ENCODE peak calls at places on chromosome 4, in ten cellular contexts. One of them, this sample, is unnamed.

GRCh38 chr4:57370691-57371090 is 260.5 kb upstream of the IGFBP7 start:
- DNase-seq in HTR-8/SVneo: no peak
- DNase-seq in C1 segment of cervical spinal cord: no peak
- DNase-seq in GM12865: no peak
- DNase-seq in CD8-positive, alpha-beta T cell: no peak
- DNase-seq in epithelial cell of prostate: no peak
- DNase-seq in pons: no peak
- DNase-seq in stimulated activated CD8-positive, alpha-beta memory T cell treated with anti-CD3 and anti-CD28 coated beads, Interleukin-12 subunit alpha, Interleukin-12 subunit beta, amount 100 ng/mL, for 4 hours: no peak
- DNase-seq in caudate nucleus: no peak
- DNase-seq in CD4-positive, CD25-positive, alpha-beta regulatory T cell: no peak
- DNase-seq in this sample: no peak

GRCh38 chr4:20249333-20249732 is 2.4 kb upstream of the SLIT2 start:
- DNase-seq in C1 segment of cervical spinal cord: no peak
- DNase-seq in caudate nucleus: no peak
- DNase-seq in CD8-positive, alpha-beta T cell: no peak
- DNase-seq in GM12865: no peak
- DNase-seq in pons: peak; percentile 31
- DNase-seq in CD4-positive, CD25-positive, alpha-beta regulatory T cell: no peak
- DNase-seq in HTR-8/SVneo: no peak
- DNase-seq in epithelial cell of prostate: no peak
- DNase-seq in stimulated activated CD8-positive, alpha-beta memory T cell treated with anti-CD3 and anti-CD28 coated beads, Interleukin-12 subunit alpha, Interleukin-12 subunit beta, amount 100 ng/mL, for 4 hours: no peak
- DNase-seq in this sample: no peak

GRCh38 chr4:174550541-174550940 is 28.3 kb upstream of the HPGD start:
- DNase-seq in epithelial cell of prostate: no peak
- DNase-seq in pons: no peak
- DNase-seq in caudate nucleus: no peak
- DNase-seq in GM12865: no peak
- DNase-seq in CD4-positive, CD25-positive, alpha-beta regulatory T cell: no peak
- DNase-seq in CD8-positive, alpha-beta T cell: no peak
- DNase-seq in C1 segment of cervical spinal cord: no peak
- DNase-seq in HTR-8/SVneo: no peak
- DNase-seq in stimulated activated CD8-positive, alpha-beta memory T cell treated with anti-CD3 and anti-CD28 coated beads, Interleukin-12 subunit alpha, Interleukin-12 subunit beta, amount 100 ng/mL, for 4 hours: no peak
- DNase-seq in this sample: no peak

GRCh38 chr4:41722171-41722570 is 26.4 kb downstream of the PHOX2B start:
- DNase-seq in C1 segment of cervical spinal cord: no peak
- DNase-seq in caudate nucleus: no peak
- DNase-seq in CD8-positive, alpha-beta T cell: no peak
- DNase-seq in HTR-8/SVneo: no peak
- DNase-seq in pons: no peak
- DNase-seq in stimulated activated CD8-positive, alpha-beta memory T cell treated with anti-CD3 and anti-CD28 coated beads, Interleukin-12 subunit alpha, Interleukin-12 subunit beta, amount 100 ng/mL, for 4 hours: no peak
- DNase-seq in epithelial cell of prostate: no peak
- DNase-seq in CD4-positive, CD25-positive, alpha-beta regulatory T cell: no peak
- DNase-seq in GM12865: no peak
- DNase-seq in this sample: no peak

GRCh38 chr4:152462047-152462446 is 73.8 kb downstream of the FBXW7 start:
- DNase-seq in stimulated activated CD8-positive, alpha-beta memory T cell treated with anti-CD3 and anti-CD28 coated beads, Interleukin-12 subunit alpha, Interleukin-12 subunit beta, amount 100 ng/mL, for 4 hours: no peak
- DNase-seq in pons: no peak
- DNase-seq in caudate nucleus: no peak
- DNase-seq in epithelial cell of prostate: no peak
- DNase-seq in C1 segment of cervical spinal cord: no peak
- DNase-seq in CD4-positive, CD25-positive, alpha-beta regulatory T cell: no peak
- DNase-seq in HTR-8/SVneo: no peak
- DNase-seq in GM12865: peak; percentile 44
- DNase-seq in CD8-positive, alpha-beta T cell: no peak
- DNase-seq in this sample: no peak

GRCh38 chr4:48905363-48906015 is 1.1 kb downstream of the OCIAD2 start:
- DNase-seq in CD4-positive, CD25-positive, alpha-beta regulatory T cell: no peak
- DNase-seq in pons: no peak
- DNase-seq in HTR-8/SVneo: peak; percentile 49
- DNase-seq in C1 segment of cervical spinal cord: no peak
- DNase-seq in caudate nucleus: no peak
- DNase-seq in GM12865: no peak
- DNase-seq in stimulated activated CD8-positive, alpha-beta memory T cell treated with anti-CD3 and anti-CD28 coated beads, Interleukin-12 subunit alpha, Interleukin-12 subunit beta, amount 100 ng/mL, for 4 hours: no peak
- DNase-seq in CD8-positive, alpha-beta T cell: no peak
- DNase-seq in epithelial cell of prostate: no peak
- DNase-seq in this sample: peak; percentile 39

GRCh38 chr4:68447201-68447600 is at the start of gene TMPRSS11E:
- DNase-seq in CD4-positive, CD25-positive, alpha-beta regulatory T cell: no peak
- DNase-seq in CD8-positive, alpha-beta T cell: no peak
- DNase-seq in caudate nucleus: no peak
- DNase-seq in C1 segment of cervical spinal cord: no peak
- DNase-seq in pons: no peak
- DNase-seq in epithelial cell of prostate: no peak
- DNase-seq in HTR-8/SVneo: no peak
- DNase-seq in GM12865: no peak
- DNase-seq in stimulated activated CD8-positive, alpha-beta memory T cell treated with anti-CD3 and anti-CD28 coated beads, Interleukin-12 subunit alpha, Interleukin-12 subunit beta, amount 100 ng/mL, for 4 hours: no peak
- DNase-seq in this sample: peak; percentile 57

GRCh38 chr4:4787421-4787820 is 72.0 kb upstream of the MSX1 start:
- DNase-seq in epithelial cell of prostate: no peak
- DNase-seq in CD8-positive, alpha-beta T cell: no peak
- DNase-seq in GM12865: peak; percentile 9
- DNase-seq in caudate nucleus: no peak
- DNase-seq in CD4-positive, CD25-positive, alpha-beta regulatory T cell: no peak
- DNase-seq in C1 segment of cervical spinal cord: no peak
- DNase-seq in pons: no peak
- DNase-seq in stimulated activated CD8-positive, alpha-beta memory T cell treated with anti-CD3 and anti-CD28 coated beads, Interleukin-12 subunit alpha, Interleukin-12 subunit beta, amount 100 ng/mL, for 4 hours: no peak
- DNase-seq in HTR-8/SVneo: no peak
- DNase-seq in this sample: no peak

GRCh38 chr4:109155682-109156243 is 146.7 kb downstream of the COL25A1 start:
- DNase-seq in epithelial cell of prostate: peak; percentile 26
- DNase-seq in HTR-8/SVneo: no peak
- DNase-seq in GM12865: no peak
- DNase-seq in pons: no peak
- DNase-seq in stimulated activated CD8-positive, alpha-beta memory T cell treated with anti-CD3 and anti-CD28 coated beads, Interleukin-12 subunit alpha, Interleukin-12 subunit beta, amount 100 ng/mL, for 4 hours: no peak
- DNase-seq in C1 segment of cervical spinal cord: no peak
- DNase-seq in CD4-positive, CD25-positive, alpha-beta regulatory T cell: no peak
- DNase-seq in caudate nucleus: no peak
- DNase-seq in CD8-positive, alpha-beta T cell: no peak
- DNase-seq in this sample: peak; percentile 48

GRCh38 chr4:128386761-128387599 is 99.4 kb upstream of the PGRMC2 start:
- DNase-seq in caudate nucleus: peak; percentile 69
- DNase-seq in epithelial cell of prostate: peak; percentile 76
- DNase-seq in CD8-positive, alpha-beta T cell: no peak
- DNase-seq in stimulated activated CD8-positive, alpha-beta memory T cell treated with anti-CD3 and anti-CD28 coated beads, Interleukin-12 subunit alpha, Interleukin-12 subunit beta, amount 100 ng/mL, for 4 hours: no peak
- DNase-seq in pons: peak; percentile 90
- DNase-seq in CD4-positive, CD25-positive, alpha-beta regulatory T cell: no peak
- DNase-seq in C1 segment of cervical spinal cord: peak; percentile 85
- DNase-seq in HTR-8/SVneo: peak; percentile 77
- DNase-seq in GM12865: no peak
- DNase-seq in this sample: peak; percentile 73